ENCODE peak calls at places on chromosomes 11 and 22, in eight cellular contexts. One of them, this sample, is unnamed. For H3K27me3, the result is how much of the 10 kb centered on the place peaks cover.

GRCh38 chr11:59191095-59191494 is 19.2 kb downstream of the DTX4 start:
- DNase-seq in heart right ventricle: no peak
- DNase-seq in CD8-positive, alpha-beta memory T cell: no peak
- DNase-seq in upper lobe of right lung: no peak
- DNase-seq in lower lobe of right lung: no peak
- DNase-seq in stomach: no peak
- DNase-seq in MM.1S: no peak
- DNase-seq in Karpas-422: no peak
- DNase-seq in this sample: no peak

GRCh38 chr22:37198290-37199102 is 10.4 kb upstream of the C1QTNF6 start:
- DNase-seq in MM.1S: peak
- DNase-seq in lower lobe of right lung: peak
- DNase-seq in stomach: peak
- DNase-seq in heart right ventricle: peak
- DNase-seq in Karpas-422: peak
- DNase-seq in CD8-positive, alpha-beta memory T cell: peak
- DNase-seq in upper lobe of right lung: peak
- DNase-seq in this sample: peak

GRCh38 chr11:8484251-8484650 is 109.8 kb downstream of the STK33 start:
- DNase-seq in stomach: no peak
- DNase-seq in MM.1S: no peak
- DNase-seq in CD8-positive, alpha-beta memory T cell: no peak
- DNase-seq in lower lobe of right lung: no peak
- DNase-seq in Karpas-422: peak
- DNase-seq in upper lobe of right lung: no peak
- DNase-seq in heart right ventricle: no peak
- DNase-seq in this sample: no peak

GRCh38 chr22:25153961-25154685 is 45.5 kb upstream of the CRYBB3 start:
- DNase-seq in stomach: peak
- DNase-seq in MM.1S: no peak
- DNase-seq in Karpas-422: no peak
- DNase-seq in heart right ventricle: peak
- DNase-seq in CD8-positive, alpha-beta memory T cell: no peak
- DNase-seq in upper lobe of right lung: peak
- DNase-seq in lower lobe of right lung: peak
- DNase-seq in this sample: peak

GRCh38 chr22:40058265-40058664 is 63.5 kb downstream of the FAM83F start:
- DNase-seq in upper lobe of right lung: no peak
- DNase-seq in Karpas-422: no peak
- DNase-seq in heart right ventricle: no peak
- DNase-seq in MM.1S: no peak
- DNase-seq in CD8-positive, alpha-beta memory T cell: no peak
- DNase-seq in lower lobe of right lung: no peak
- DNase-seq in stomach: no peak
- DNase-seq in this sample: no peak

GRCh38 chr11:80349986-80350385 is 909.2 kb upstream of the TENM4 start:
- DNase-seq in Karpas-422: no peak
- DNase-seq in lower lobe of right lung: no peak
- DNase-seq in heart right ventricle: no peak
- DNase-seq in stomach: no peak
- DNase-seq in MM.1S: no peak
- DNase-seq in CD8-positive, alpha-beta memory T cell: no peak
- DNase-seq in upper lobe of right lung: no peak
- DNase-seq in this sample: no peak

GRCh38 chr11:19259487-19260345 is 19.0 kb upstream of the E2F8 start:
- DNase-seq in CD8-positive, alpha-beta memory T cell: peak
- DNase-seq in MM.1S: peak
- DNase-seq in stomach: peak
- DNase-seq in upper lobe of right lung: peak
- DNase-seq in heart right ventricle: peak
- DNase-seq in lower lobe of right lung: peak
- DNase-seq in Karpas-422: peak
- DNase-seq in this sample: peak

GRCh38 chr11:7251836-7252682 is at the start of gene SYT9:
- DNase-seq in MM.1S: peak
- DNase-seq in Karpas-422: no peak
- DNase-seq in upper lobe of right lung: peak
- DNase-seq in heart right ventricle: peak
- DNase-seq in stomach: peak
- DNase-seq in CD8-positive, alpha-beta memory T cell: no peak
- DNase-seq in lower lobe of right lung: peak
- DNase-seq in this sample: peak

GRCh38 chr22:27537481-27537891 is 264.1 kb downstream of the MN1 start:
- DNase-seq in lower lobe of right lung: no peak
- DNase-seq in Karpas-422: no peak
- DNase-seq in CD8-positive, alpha-beta memory T cell: no peak
- DNase-seq in stomach: no peak
- DNase-seq in MM.1S: no peak
- DNase-seq in upper lobe of right lung: no peak
- DNase-seq in heart right ventricle: peak
- DNase-seq in this sample: peak

GRCh38 chr11:43880640-43881159 is at the start of gene ALKBH3:
- DNase-seq in lower lobe of right lung: peak
- DNase-seq in upper lobe of right lung: peak
- DNase-seq in MM.1S: peak
- DNase-seq in Karpas-422: no peak
- DNase-seq in CD8-positive, alpha-beta memory T cell: peak
- DNase-seq in stomach: peak
- DNase-seq in heart right ventricle: peak
- DNase-seq in this sample: peak

GRCh38 chr11:88632163-88632562 is 294.6 kb upstream of the CTSC start:
- DNase-seq in MM.1S: no peak
- DNase-seq in Karpas-422: no peak
- DNase-seq in stomach: no peak
- DNase-seq in upper lobe of right lung: no peak
- DNase-seq in heart right ventricle: no peak
- DNase-seq in lower lobe of right lung: no peak
- DNase-seq in CD8-positive, alpha-beta memory T cell: no peak
- DNase-seq in this sample: no peak

GRCh38 chr22:19892249-19892879 is 37.7 kb upstream of the GNB1L start:
- DNase-seq in upper lobe of right lung: no peak
- DNase-seq in heart right ventricle: no peak
- DNase-seq in CD8-positive, alpha-beta memory T cell: no peak
- DNase-seq in Karpas-422: no peak
- DNase-seq in stomach: no peak
- DNase-seq in MM.1S: no peak
- DNase-seq in lower lobe of right lung: no peak
- DNase-seq in this sample: no peak

GRCh38 chr11:33461726-33462125 is 204.5 kb downstream of the HIPK3 start:
- DNase-seq in MM.1S: no peak
- DNase-seq in CD8-positive, alpha-beta memory T cell: no peak
- DNase-seq in lower lobe of right lung: no peak
- DNase-seq in upper lobe of right lung: no peak
- DNase-seq in stomach: no peak
- DNase-seq in heart right ventricle: no peak
- DNase-seq in Karpas-422: no peak
- DNase-seq in this sample: no peak

GRCh38 chr11:27215471-27216267 is 147.3 kb downstream of the CCDC34 start:
- DNase-seq in lower lobe of right lung: peak
- DNase-seq in heart right ventricle: peak
- DNase-seq in upper lobe of right lung: peak
- DNase-seq in stomach: peak
- DNase-seq in MM.1S: no peak
- DNase-seq in Karpas-422: no peak
- DNase-seq in CD8-positive, alpha-beta memory T cell: no peak
- DNase-seq in this sample: no peak
- H3K27ac ChIP-seq in lower lobe of right lung: no peak
- H3K27ac ChIP-seq in heart right ventricle: peak
- H3K27ac ChIP-seq in upper lobe of right lung: no peak
- H3K27ac ChIP-seq in stomach: peak
- H3K27ac ChIP-seq in MM.1S: no peak
- H3K27ac ChIP-seq in Karpas-422: no peak
- H3K27ac ChIP-seq in CD8-positive, alpha-beta memory T cell: no peak
- H3K27ac ChIP-seq in this sample: peak

DNA sequence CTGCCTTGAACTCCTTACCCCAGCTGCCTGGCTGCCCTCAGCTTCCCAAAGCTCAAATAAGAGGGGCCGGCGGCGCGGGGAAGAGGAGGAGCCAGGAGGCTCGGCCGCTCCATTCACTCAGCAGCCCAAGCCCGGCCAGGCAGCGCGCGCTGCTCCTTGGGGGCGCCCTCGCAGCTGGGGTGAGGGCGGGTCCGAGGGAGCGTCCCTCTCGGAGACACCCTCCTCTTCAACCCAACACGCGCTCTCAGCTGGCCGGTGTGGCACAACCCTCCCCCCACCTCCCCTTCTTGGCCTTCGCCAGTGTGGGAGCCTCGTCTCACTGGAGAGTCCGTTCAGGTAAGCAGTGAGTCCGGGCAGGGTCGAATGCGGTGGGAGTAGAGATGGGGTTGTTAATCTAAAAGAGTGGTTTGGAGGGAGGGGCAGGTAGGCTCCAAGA is at the start of gene WT1:
- DNase-seq in MM.1S: no peak
- DNase-seq in upper lobe of right lung: no peak
- DNase-seq in lower lobe of right lung: no peak
- DNase-seq in stomach: no peak
- DNase-seq in CD8-positive, alpha-beta memory T cell: no peak
- DNase-seq in heart right ventricle: peak
- DNase-seq in Karpas-422: no peak
- DNase-seq in this sample: peak
- H3K27me3 ChIP-seq in MM.1S: under half
- H3K27me3 ChIP-seq in upper lobe of right lung: half or more
- H3K27me3 ChIP-seq in lower lobe of right lung: half or more
- H3K27me3 ChIP-seq in stomach: half or more
- H3K27me3 ChIP-seq in CD8-positive, alpha-beta memory T cell: under half
- H3K27me3 ChIP-seq in heart right ventricle: half or more
- H3K27me3 ChIP-seq in Karpas-422: under half
- H3K27me3 ChIP-seq in this sample: half or more

GRCh38 chr11:3123316-3123715 is 41.8 kb downstream of the OSBPL5 start:
- DNase-seq in MM.1S: no peak
- DNase-seq in stomach: no peak
- DNase-seq in Karpas-422: peak
- DNase-seq in heart right ventricle: peak
- DNase-seq in upper lobe of right lung: peak
- DNase-seq in CD8-positive, alpha-beta memory T cell: no peak
- DNase-seq in lower lobe of right lung: peak
- DNase-seq in this sample: no peak
- H3K4me3 ChIP-seq in MM.1S: no peak
- H3K4me3 ChIP-seq in stomach: no peak
- H3K4me3 ChIP-seq in Karpas-422: no peak
- H3K4me3 ChIP-seq in heart right ventricle: no peak
- H3K4me3 ChIP-seq in upper lobe of right lung: no peak
- H3K4me3 ChIP-seq in CD8-positive, alpha-beta memory T cell: no peak
- H3K4me3 ChIP-seq in lower lobe of right lung: no peak
- H3K4me3 ChIP-seq in this sample: no peak

GRCh38 chr11:112178428-112178827 is 3.1 kb downstream of the BCO2 start:
- DNase-seq in MM.1S: no peak
- DNase-seq in upper lobe of right lung: no peak
- DNase-seq in CD8-positive, alpha-beta memory T cell: no peak
- DNase-seq in Karpas-422: no peak
- DNase-seq in lower lobe of right lung: no peak
- DNase-seq in stomach: no peak
- DNase-seq in heart right ventricle: no peak
- DNase-seq in this sample: no peak

GRCh38 chr11:112177610-112178009 is 2.3 kb downstream of the BCO2 start:
- DNase-seq in Karpas-422: no peak
- DNase-seq in MM.1S: no peak
- DNase-seq in heart right ventricle: no peak
- DNase-seq in upper lobe of right lung: no peak
- DNase-seq in stomach: no peak
- DNase-seq in CD8-positive, alpha-beta memory T cell: no peak
- DNase-seq in lower lobe of right lung: no peak
- DNase-seq in this sample: no peak

GRCh38 chr11:112175596-112175947 is 260 bp downstream of the BCO2 start:
- DNase-seq in CD8-positive, alpha-beta memory T cell: no peak
- DNase-seq in upper lobe of right lung: no peak
- DNase-seq in heart right ventricle: no peak
- DNase-seq in stomach: no peak
- DNase-seq in MM.1S: no peak
- DNase-seq in lower lobe of right lung: no peak
- DNase-seq in Karpas-422: no peak
- DNase-seq in this sample: peak

GRCh38 chr11:112174789-112175595 is at the start of gene BCO2:
- DNase-seq in Karpas-422: peak
- DNase-seq in stomach: peak
- DNase-seq in MM.1S: peak
- DNase-seq in upper lobe of right lung: peak
- DNase-seq in CD8-positive, alpha-beta memory T cell: peak
- DNase-seq in heart right ventricle: peak
- DNase-seq in lower lobe of right lung: peak
- DNase-seq in this sample: peak

GRCh38 chr11:112176077-112176476 is 765 bp downstream of the BCO2 start:
- DNase-seq in CD8-positive, alpha-beta memory T cell: no peak
- DNase-seq in stomach: no peak
- DNase-seq in heart right ventricle: no peak
- DNase-seq in upper lobe of right lung: no peak
- DNase-seq in MM.1S: no peak
- DNase-seq in lower lobe of right lung: no peak
- DNase-seq in Karpas-422: no peak
- DNase-seq in this sample: no peak
- H3K27ac ChIP-seq in CD8-positive, alpha-beta memory T cell: no peak
- H3K27ac ChIP-seq in stomach: no peak
- H3K27ac ChIP-seq in heart right ventricle: peak
- H3K27ac ChIP-seq in upper lobe of right lung: no peak
- H3K27ac ChIP-seq in MM.1S: no peak
- H3K27ac ChIP-seq in lower lobe of right lung: peak
- H3K27ac ChIP-seq in Karpas-422: no peak
- H3K27ac ChIP-seq in this sample: peak

DNA sequence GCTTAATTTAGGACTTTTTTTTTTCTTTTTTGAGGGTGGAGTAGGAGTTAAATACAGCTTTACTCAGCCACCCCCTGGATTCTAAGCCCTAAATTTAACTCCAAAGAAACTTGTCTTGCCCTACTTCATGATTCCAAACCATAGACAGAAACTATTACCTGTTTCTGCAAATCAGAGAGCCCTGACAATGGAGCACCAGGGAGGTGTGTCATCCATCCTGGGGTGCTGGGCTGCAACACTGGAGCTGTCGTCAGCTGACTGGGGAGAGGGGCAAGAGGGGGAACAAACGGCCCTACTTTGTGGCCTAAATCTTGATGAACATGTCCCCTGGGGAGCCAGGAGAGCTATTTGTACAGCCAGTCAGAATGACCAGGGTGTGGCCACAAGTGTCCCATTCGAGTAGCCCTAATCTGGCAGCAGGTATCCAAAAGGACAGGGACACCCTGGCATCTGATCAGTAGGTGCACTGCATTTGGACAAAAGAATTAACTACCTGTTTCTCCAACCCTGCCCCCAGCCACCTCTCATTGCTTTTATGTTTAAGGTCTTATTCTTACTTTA is 50.8 kb downstream of the PLEKHA7 start:
- DNase-seq in stomach: no peak
- DNase-seq in lower lobe of right lung: no peak
- DNase-seq in CD8-positive, alpha-beta memory T cell: no peak
- DNase-seq in heart right ventricle: no peak
- DNase-seq in MM.1S: no peak
- DNase-seq in upper lobe of right lung: no peak
- DNase-seq in Karpas-422: no peak
- DNase-seq in this sample: no peak
- H3K27me3 ChIP-seq in stomach: under half
- H3K27me3 ChIP-seq in lower lobe of right lung: under half
- H3K27me3 ChIP-seq in CD8-positive, alpha-beta memory T cell: under half
- H3K27me3 ChIP-seq in heart right ventricle: under half
- H3K27me3 ChIP-seq in MM.1S: under half
- H3K27me3 ChIP-seq in upper lobe of right lung: under half
- H3K27me3 ChIP-seq in Karpas-422: under half
- H3K27me3 ChIP-seq in this sample: under half